ENCODE peak calls at places on chromosome 14, in eight cellular contexts. H, X, T, D, M, E, Y and W are unnamed samples.

GRCh38 chr14:75906680-75907280 is 75.0 kb downstream of the TGFB3 start:
- DNase-seq in H (peak), X (peak), T (peak), D (peak), M (peak), E (peak), Y (peak), W (peak)

GRCh38 chr14:92348154-92348553 is 25.2 kb downstream of the SLC24A4 start:
- DNase-seq in H (no peak), X (no peak), T (peak), D (no peak), M (no peak), E (no peak), Y (peak), W (no peak)

GRCh38 chr14:103697601-103698379 is 17.5 kb downstream of the XRCC3 start:
- DNase-seq in H (no peak), X (peak), T (no peak), D (no peak), M (no peak), E (no peak), Y (no peak), W (no peak)

GRCh38 chr14:26598672-26599131 is 869 bp upstream of the NOVA1 start:
- DNase-seq in H (no peak), X (no peak), T (peak), D (no peak), M (no peak), E (no peak), Y (no peak), W (no peak)

GRCh38 chr14:29906256-29906885 is 21.3 kb downstream of the PRKD1 start:
- DNase-seq in H (peak), X (no peak), T (peak), D (peak), M (no peak), E (no peak), Y (no peak), W (no peak)

GRCh38 chr14:57502581-57503254 is 9.1 kb upstream of the CCDC198 start:
- DNase-seq in H (no peak), X (peak), T (no peak), D (no peak), M (no peak), E (no peak), Y (no peak), W (no peak)

GRCh38 chr14:54650331-54651017 is 83.5 kb downstream of the SAMD4A start:
- DNase-seq in H (peak), X (peak), T (peak), D (peak), M (no peak), E (no peak), Y (peak), W (no peak)

GRCh38 chr14:72929316-72930080 is 3.2 kb downstream of the DCAF4 start:
- DNase-seq in H (no peak), X (no peak), T (no peak), D (no peak), M (no peak), E (no peak), Y (no peak), W (no peak)

GRCh38 chr14:73785336-73785833 is 66.2 kb upstream of the PTGR2 start:
- DNase-seq in H (peak), X (no peak), T (peak), D (peak), M (no peak), E (no peak), Y (peak), W (no peak)

GRCh38 chr14:76109087-76109880 is 42.4 kb upstream of the GPATCH2L start:
- DNase-seq in H (peak), X (no peak), T (no peak), D (peak), M (no peak), E (no peak), Y (no peak), W (no peak)

GRCh38 chr14:38255673-38256357 is at the start of gene CLEC14A:
- DNase-seq in H (peak), X (peak), T (peak), D (peak), M (no peak), E (no peak), Y (no peak), W (no peak)

GRCh38 chr14:32711103-32711680 is 227.5 kb upstream of the NPAS3 start:
- DNase-seq in H (peak), X (no peak), T (peak), D (peak), M (no peak), E (no peak), Y (peak), W (no peak)

GRCh38 chr14:96497586-96497985 is 4.6 kb upstream of the PAPOLA start:
- DNase-seq in H (no peak), X (no peak), T (no peak), D (no peak), M (no peak), E (no peak), Y (no peak), W (no peak)

GRCh38 chr14:33237102-33237501 is 298.4 kb downstream of the NPAS3 start:
- DNase-seq in H (no peak), X (no peak), T (no peak), D (no peak), M (no peak), E (no peak), Y (no peak), W (no peak)

GRCh38 chr14:55454264-55455151 is 14.1 kb upstream of the TBPL2 start:
- DNase-seq in H (peak), X (no peak), T (peak), D (peak), M (no peak), E (no peak), Y (peak), W (no peak)

GRCh38 chr14:35341454-35342159 is 49.4 kb downstream of the PSMA6 start:
- DNase-seq in H (peak), X (peak), T (peak), D (peak), M (peak), E (no peak), Y (peak), W (peak)

GRCh38 chr14:67564236-67564635 is 31.1 kb downstream of the PLEKHH1 start:
- DNase-seq in H (no peak), X (peak), T (no peak), D (no peak), M (no peak), E (no peak), Y (no peak), W (no peak)